ENCODE peak calls at places on chromosomes 13 and 19, in ten cellular contexts. T is effector CD4-positive, alpha-beta T cell; R is NCI-H774; X is A172; M is ACHN; Q is cardiac fibroblast; N is H4; O is T1000; U is progenitor cell of endocrine pancreas; Y is cardiac septum. E is an unnamed sample.

GRCh38 chr13:34863360-34864135 is 78.5 kb upstream of the NBEA start:
- DNase-seq in T (no peak), R (no peak), X (peak; percentile 81), M (peak; percentile 69), Q (peak; percentile 57), N (peak; percentile 72), O (peak; percentile 1), U (no peak), Y (no peak), E (no peak)

GRCh38 chr13:46562581-46562980 is 9.6 kb downstream of the LRCH1 start:
- DNase-seq in T (no peak), R (no peak), X (no peak), M (no peak), Q (no peak), N (no peak), O (no peak), U (no peak), Y (no peak), E (no peak)

GRCh38 chr19:19526581-19527370 is 1.9 kb upstream of the YJEFN3 start:
- DNase-seq in T (no peak), R (no peak), X (no peak), M (no peak), Q (no peak), N (no peak), O (no peak), U (no peak), Y (no peak), E (no peak)

GRCh38 chr19:5674734-5675133 is 5.6 kb downstream of the MICOS13 start:
- DNase-seq in T (no peak), R (no peak), X (no peak), M (no peak), Q (no peak), N (no peak), O (no peak), U (no peak), Y (no peak), E (no peak)

GRCh38 chr19:42433503-42434260 is 6.5 kb upstream of the LIPE start:
- DNase-seq in T (peak; percentile 57), R (no peak), X (no peak), M (peak; percentile 55), Q (peak; percentile 82), N (peak; percentile 61), O (peak; percentile 43), U (peak; percentile 52), Y (peak; percentile 93), E (peak; percentile 86)

GRCh38 chr13:88450515-88450914 is 779.3 kb downstream of the SLITRK5 start:
- DNase-seq in T (no peak), R (no peak), X (no peak), M (no peak), Q (no peak), N (no peak), O (no peak), U (no peak), Y (no peak), E (no peak)

GRCh38 chr19:16372065-16372915 is 47.7 kb downstream of the KLF2 start:
- DNase-seq in T (no peak), R (no peak), X (no peak), M (no peak), Q (no peak), N (no peak), O (no peak), U (no peak), Y (peak; percentile 67), E (no peak)

GRCh38 chr19:36257512-36257876 is 42.6 kb downstream of the ZNF146 start:
- DNase-seq in T (no peak), R (no peak), X (no peak), M (no peak), Q (no peak), N (no peak), O (no peak), U (peak; percentile 68), Y (no peak), E (peak; percentile 48)

GRCh38 chr13:65638572-65639168 is 1591.5 kb downstream of the PCDH9 start:
- DNase-seq in T (no peak), R (no peak), X (peak; percentile 44), M (peak; percentile 45), Q (peak; percentile 80), N (peak; percentile 42), O (no peak), U (no peak), Y (no peak), E (no peak)